ENCODE peak calls at places on chromosome 20, in five cellular contexts. J is cardiac fibroblast, Z is H1, V is cardiac muscle cell, X is fibroblast of pulmonary artery. D is an unnamed sample.

GRCh38 chr20:33411136-33411690 is 9.9 kb upstream of the CDK5RAP1 start:
- DNase-seq in Z (no peak), X (no peak), V (no peak), J (no peak), D (no peak)

GRCh38 chr20:362271-363254 is 15.7 kb downstream of the NRSN2 start:
- DNase-seq in Z (no peak), J (peak), V (no peak), X (peak), D (peak)

GRCh38 chr20:32506721-32507120 is 78.4 kb downstream of the NOL4L start:
- DNase-seq in Z (no peak), X (no peak), V (no peak), J (no peak), D (no peak)

GRCh38 chr20:408843-409696 is 971 bp downstream of the RBCK1 start:
- DNase-seq in V (no peak), J (no peak), Z (no peak), X (no peak), D (no peak)

GRCh38 chr20:51493346-51493791 is 49.1 kb downstream of the NFATC2 start:
- DNase-seq in J (no peak), X (no peak), V (no peak), Z (no peak), D (no peak)

GRCh38 chr20:48769111-48769879 is 58.5 kb downstream of the PREX1 start:
- DNase-seq in J (peak), X (peak), Z (no peak), V (no peak), D (no peak)

GRCh38 chr20:8424010-8424409 is 291.9 kb downstream of the PLCB1 start:
- DNase-seq in J (peak), V (peak), Z (no peak), X (peak), D (peak)

GRCh38 chr20:35216541-35216940 is 9.9 kb upstream of the MMP24 start:
- DNase-seq in J (no peak), X (no peak), V (no peak), Z (no peak), D (no peak)

GRCh38 chr20:51350941-51351631 is 191.4 kb downstream of the NFATC2 start:
- DNase-seq in X (peak), J (peak), V (no peak), Z (no peak), D (peak)

GRCh38 chr20:35232575-35232974 is 6.1 kb downstream of the MMP24 start:
- DNase-seq in Z (no peak), J (peak), V (peak), X (peak), D (peak)

GRCh38 chr20:11267131-11267761 is 593.4 kb upstream of the JAG1 start:
- DNase-seq in V (peak), Z (peak), X (peak), J (peak), D (peak)

DNA sequence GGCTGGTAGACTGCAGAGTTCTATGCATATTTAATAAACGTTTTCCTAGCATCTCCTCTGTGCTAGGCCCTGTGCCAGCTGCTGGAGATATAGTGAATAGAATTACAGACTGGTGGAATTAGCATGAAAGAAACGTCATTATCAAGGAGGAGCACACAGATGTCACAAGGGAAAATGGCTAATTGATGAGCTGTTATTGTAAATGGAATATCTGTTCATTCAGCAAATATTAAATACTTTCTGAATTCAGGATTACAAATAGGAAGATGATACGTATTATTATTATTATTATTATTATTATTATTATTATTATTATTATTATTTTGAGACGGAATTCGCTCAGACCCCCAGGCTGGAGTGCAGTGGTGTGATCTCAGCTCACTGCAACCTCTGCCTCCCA is 1.2 kb downstream of the AAR2 start:
- DNase-seq in V (no peak), X (no peak), Z (no peak), J (no peak), D (no peak)
- H3K4me3 ChIP-seq in V (peak), X (peak), Z (peak), J (peak), D (peak)

GRCh38 chr20:17843246-17844132 is 125.1 kb downstream of the SNX5 start:
- DNase-seq in J (peak), Z (no peak), V (no peak), X (peak), D (peak)
- H3K4me3 ChIP-seq in J (peak), Z (no peak), V (no peak), X (no peak), D (peak)

GRCh38 chr20:42259389-42259788 is 641.2 kb upstream of the CHD6 start:
- DNase-seq in V (no peak), Z (no peak), J (no peak), X (no peak), D (no peak)
- H3K4me3 ChIP-seq in V (no peak), Z (no peak), J (no peak), X (no peak), D (no peak)

GRCh38 chr20:44208770-44209169 is 1.8 kb downstream of the OSER1 start:
- DNase-seq in V (no peak), J (peak), Z (no peak), X (no peak), D (no peak)

GRCh38 chr20:44206132-44206531 is 4.4 kb downstream of the OSER1 start:
- DNase-seq in Z (no peak), X (no peak), J (no peak), V (no peak), D (no peak)

GRCh38 chr20:44207066-44207723 is 3.4 kb downstream of the OSER1 start:
- DNase-seq in J (peak), Z (no peak), V (no peak), X (no peak), D (no peak)

GRCh38 chr20:44209691-44210421 is 715 bp downstream of the OSER1 start:
- DNase-seq in X (peak), V (peak), Z (no peak), J (peak), D (no peak)

GRCh38 chr20:44208165-44208564 is 2.4 kb downstream of the OSER1 start:
- DNase-seq in Z (no peak), V (no peak), J (no peak), X (no peak), D (no peak)
- H3K4me3 ChIP-seq in Z (peak), V (no peak), J (no peak), X (peak), D (peak)

DNA sequence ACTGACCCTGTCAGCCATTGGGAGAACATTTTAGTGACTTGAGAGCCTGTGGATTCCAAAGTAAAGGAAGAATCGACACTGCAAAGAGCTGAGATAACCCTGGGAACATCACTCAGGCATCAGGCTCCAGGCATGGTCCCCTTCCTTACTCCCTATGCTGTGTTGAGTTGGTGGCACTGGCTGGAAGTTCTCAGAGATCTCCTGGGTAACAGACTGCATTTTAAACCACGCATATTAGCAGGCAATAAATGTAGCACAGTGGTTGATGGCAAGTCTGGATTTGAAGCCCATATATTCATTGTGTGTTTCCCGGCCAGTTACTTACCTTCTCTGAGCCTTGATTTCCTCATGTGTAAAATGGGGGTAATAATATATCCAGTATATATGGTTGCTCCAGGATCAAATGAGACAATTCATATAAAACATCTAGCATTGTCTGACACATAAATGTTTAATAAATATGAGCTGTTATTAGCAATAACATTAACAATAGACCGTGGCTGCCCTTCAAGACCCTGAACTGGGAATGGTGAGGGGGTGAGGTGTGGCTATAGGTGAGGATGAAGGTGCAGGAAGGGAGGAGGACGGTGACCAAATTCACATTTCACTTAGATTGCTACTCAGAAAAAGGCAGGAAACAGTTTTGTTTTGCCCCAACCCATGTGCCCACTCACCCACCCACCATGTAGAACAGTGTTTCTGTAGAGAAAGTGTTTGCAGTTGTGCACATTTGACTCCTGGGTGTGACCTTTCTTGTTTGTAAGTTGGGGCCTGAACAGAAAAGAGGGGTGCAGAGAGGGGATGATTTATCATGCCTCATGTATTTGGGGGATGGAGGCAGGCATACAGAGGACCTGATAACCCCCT is 2.1 kb downstream of the PLCG1 start:
- DNase-seq in J (no peak), Z (no peak), V (no peak), X (no peak), D (no peak)
- H3K4me3 ChIP-seq in J (peak), Z (peak), V (peak), X (peak), D (peak)

DNA sequence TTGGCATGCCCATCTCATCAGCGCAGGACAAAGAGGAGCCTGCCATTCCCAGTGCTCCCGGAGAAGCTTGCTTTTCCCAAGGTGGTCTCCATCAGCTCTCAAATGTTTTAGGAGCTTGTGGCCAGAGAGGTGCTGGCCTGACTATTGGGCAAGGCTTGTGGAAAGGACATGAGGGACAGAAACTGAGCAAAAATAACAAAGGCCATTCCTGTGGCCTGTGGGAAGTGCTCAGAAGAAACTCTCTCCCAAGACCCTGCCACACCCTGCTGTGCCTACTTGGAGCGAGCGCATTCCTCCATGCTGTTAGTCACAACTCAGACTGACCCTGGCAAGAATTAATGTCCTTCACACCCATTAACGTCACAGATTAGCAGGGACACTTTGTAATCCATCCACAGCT is 265.3 kb upstream of the CDH4 start:
- DNase-seq in V (no peak), Z (no peak), X (no peak), J (no peak), D (no peak)
- H3K4me3 ChIP-seq in V (no peak), Z (no peak), X (no peak), J (no peak), D (no peak)

DNA sequence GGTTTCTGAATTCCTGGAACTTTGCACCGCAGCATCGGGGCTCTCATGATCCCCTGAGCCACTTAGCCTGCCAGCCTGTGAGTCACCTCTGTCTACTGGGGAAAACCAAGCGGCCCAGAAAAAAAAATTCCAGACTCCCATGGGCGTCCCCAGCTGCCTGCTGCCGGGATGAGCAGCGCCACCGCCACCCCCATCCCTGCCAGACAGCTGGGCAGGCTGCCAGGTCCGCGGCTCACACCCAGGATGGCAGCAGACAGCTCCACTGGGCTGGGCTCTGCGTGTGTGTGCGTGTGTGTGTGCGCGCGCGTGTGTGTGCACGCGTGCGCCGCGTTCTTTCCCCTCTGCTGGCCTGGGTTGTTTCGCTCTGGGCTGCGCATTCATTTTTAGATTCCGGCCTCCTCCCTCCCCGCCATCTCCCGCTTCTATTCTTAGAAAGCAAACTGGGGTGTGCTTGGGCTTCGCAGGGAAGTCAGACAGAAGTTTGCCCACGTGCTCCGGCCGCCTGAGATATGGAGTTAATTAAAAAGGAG is 38.9 kb upstream of the PMEPA1 start:
- DNase-seq in J (peak), X (peak), Z (no peak), V (peak), D (peak)
- H3K4me3 ChIP-seq in J (peak), X (peak), Z (no peak), V (no peak), D (peak)